ENCODE peak calls at places on chromosomes 11 and 22, in ten cellular contexts. One of them, this sample, is unnamed. For H3K27me3, the result is how much of the 10 kb centered on the place peaks cover.

GRCh38 chr11:97548280-97548679 is 1158.5 kb downstream of the JRKL start:
- DNase-seq in esophagus squamous epithelium: no peak
- DNase-seq in heart right ventricle: no peak
- DNase-seq in CD8-positive, alpha-beta memory T cell: no peak
- DNase-seq in breast epithelium: no peak
- DNase-seq in lower lobe of right lung: no peak
- DNase-seq in dorsolateral prefrontal cortex: no peak
- DNase-seq in bronchial epithelial cell: no peak
- DNase-seq in effector memory CD4-positive, alpha-beta T cell: no peak
- DNase-seq in heart left ventricle: no peak
- DNase-seq in this sample: no peak

GRCh38 chr11:64247729-64248531 is 1.2 kb upstream of the PPP1R14B start:
- DNase-seq in esophagus squamous epithelium: no peak
- DNase-seq in heart right ventricle: peak
- DNase-seq in CD8-positive, alpha-beta memory T cell: no peak
- DNase-seq in breast epithelium: no peak
- DNase-seq in lower lobe of right lung: no peak
- DNase-seq in dorsolateral prefrontal cortex: no peak
- DNase-seq in bronchial epithelial cell: no peak
- DNase-seq in effector memory CD4-positive, alpha-beta T cell: no peak
- DNase-seq in heart left ventricle: no peak
- DNase-seq in this sample: no peak

GRCh38 chr11:43951231-43951630 is 8.8 kb downstream of the C11orf96 start:
- DNase-seq in esophagus squamous epithelium: no peak
- DNase-seq in heart right ventricle: no peak
- DNase-seq in CD8-positive, alpha-beta memory T cell: no peak
- DNase-seq in breast epithelium: no peak
- DNase-seq in lower lobe of right lung: no peak
- DNase-seq in dorsolateral prefrontal cortex: no peak
- DNase-seq in bronchial epithelial cell: no peak
- DNase-seq in effector memory CD4-positive, alpha-beta T cell: no peak
- DNase-seq in heart left ventricle: no peak
- DNase-seq in this sample: no peak

GRCh38 chr11:6629892-6630631 is 10.8 kb upstream of the TPP1 start:
- DNase-seq in esophagus squamous epithelium: no peak
- DNase-seq in heart right ventricle: no peak
- DNase-seq in CD8-positive, alpha-beta memory T cell: no peak
- DNase-seq in breast epithelium: no peak
- DNase-seq in lower lobe of right lung: no peak
- DNase-seq in dorsolateral prefrontal cortex: no peak
- DNase-seq in bronchial epithelial cell: no peak
- DNase-seq in effector memory CD4-positive, alpha-beta T cell: no peak
- DNase-seq in heart left ventricle: no peak
- DNase-seq in this sample: no peak

GRCh38 chr11:113184498-113184897 is 129.9 kb upstream of the TTC12 start:
- DNase-seq in esophagus squamous epithelium: no peak
- DNase-seq in heart right ventricle: no peak
- DNase-seq in CD8-positive, alpha-beta memory T cell: no peak
- DNase-seq in breast epithelium: no peak
- DNase-seq in lower lobe of right lung: no peak
- DNase-seq in dorsolateral prefrontal cortex: no peak
- DNase-seq in bronchial epithelial cell: peak
- DNase-seq in effector memory CD4-positive, alpha-beta T cell: no peak
- DNase-seq in heart left ventricle: no peak
- DNase-seq in this sample: peak

GRCh38 chr11:80024119-80024518 is 583.3 kb upstream of the TENM4 start:
- DNase-seq in esophagus squamous epithelium: no peak
- DNase-seq in heart right ventricle: no peak
- DNase-seq in CD8-positive, alpha-beta memory T cell: no peak
- DNase-seq in breast epithelium: no peak
- DNase-seq in lower lobe of right lung: no peak
- DNase-seq in dorsolateral prefrontal cortex: no peak
- DNase-seq in bronchial epithelial cell: peak
- DNase-seq in effector memory CD4-positive, alpha-beta T cell: no peak
- DNase-seq in heart left ventricle: no peak
- DNase-seq in this sample: peak

GRCh38 chr11:77040889-77041288 is 6.7 kb downstream of the B3GNT6 start:
- DNase-seq in esophagus squamous epithelium: no peak
- DNase-seq in heart right ventricle: no peak
- DNase-seq in CD8-positive, alpha-beta memory T cell: no peak
- DNase-seq in breast epithelium: no peak
- DNase-seq in lower lobe of right lung: no peak
- DNase-seq in dorsolateral prefrontal cortex: no peak
- DNase-seq in bronchial epithelial cell: no peak
- DNase-seq in effector memory CD4-positive, alpha-beta T cell: no peak
- DNase-seq in heart left ventricle: no peak
- DNase-seq in this sample: no peak

GRCh38 chr22:23715811-23716355 is 25.1 kb downstream of the RGL4 start:
- DNase-seq in esophagus squamous epithelium: no peak
- DNase-seq in heart right ventricle: no peak
- DNase-seq in CD8-positive, alpha-beta memory T cell: no peak
- DNase-seq in breast epithelium: peak
- DNase-seq in lower lobe of right lung: no peak
- DNase-seq in dorsolateral prefrontal cortex: no peak
- DNase-seq in bronchial epithelial cell: no peak
- DNase-seq in effector memory CD4-positive, alpha-beta T cell: no peak
- DNase-seq in heart left ventricle: no peak
- DNase-seq in this sample: no peak

GRCh38 chr22:20589614-20590476 is 82.4 kb downstream of the MED15 start:
- DNase-seq in esophagus squamous epithelium: no peak
- DNase-seq in heart right ventricle: no peak
- DNase-seq in CD8-positive, alpha-beta memory T cell: no peak
- DNase-seq in breast epithelium: no peak
- DNase-seq in lower lobe of right lung: no peak
- DNase-seq in dorsolateral prefrontal cortex: no peak
- DNase-seq in bronchial epithelial cell: no peak
- DNase-seq in effector memory CD4-positive, alpha-beta T cell: no peak
- DNase-seq in heart left ventricle: peak
- DNase-seq in this sample: no peak

GRCh38 chr22:20275836-20276235 is 7.7 kb upstream of the RTN4R start:
- DNase-seq in esophagus squamous epithelium: no peak
- DNase-seq in heart right ventricle: no peak
- DNase-seq in CD8-positive, alpha-beta memory T cell: no peak
- DNase-seq in breast epithelium: no peak
- DNase-seq in lower lobe of right lung: no peak
- DNase-seq in dorsolateral prefrontal cortex: no peak
- DNase-seq in bronchial epithelial cell: no peak
- DNase-seq in effector memory CD4-positive, alpha-beta T cell: no peak
- DNase-seq in heart left ventricle: no peak
- DNase-seq in this sample: no peak

GRCh38 chr11:62851807-62852522 is 12.6 kb upstream of the WDR74 start:
- DNase-seq in esophagus squamous epithelium: no peak
- DNase-seq in heart right ventricle: no peak
- DNase-seq in CD8-positive, alpha-beta memory T cell: no peak
- DNase-seq in breast epithelium: no peak
- DNase-seq in lower lobe of right lung: no peak
- DNase-seq in dorsolateral prefrontal cortex: no peak
- DNase-seq in bronchial epithelial cell: no peak
- DNase-seq in effector memory CD4-positive, alpha-beta T cell: no peak
- DNase-seq in heart left ventricle: no peak
- DNase-seq in this sample: no peak

GRCh38 chr11:112281776-112282175 is 21.1 kb upstream of the PLET1 start:
- DNase-seq in esophagus squamous epithelium: no peak
- DNase-seq in heart right ventricle: no peak
- DNase-seq in CD8-positive, alpha-beta memory T cell: no peak
- DNase-seq in breast epithelium: no peak
- DNase-seq in lower lobe of right lung: no peak
- DNase-seq in dorsolateral prefrontal cortex: no peak
- DNase-seq in bronchial epithelial cell: no peak
- DNase-seq in effector memory CD4-positive, alpha-beta T cell: no peak
- DNase-seq in heart left ventricle: no peak
- DNase-seq in this sample: no peak

GRCh38 chr11:92671081-92671480 is 298.4 kb upstream of the MTNR1B start:
- DNase-seq in esophagus squamous epithelium: no peak
- DNase-seq in heart right ventricle: no peak
- DNase-seq in CD8-positive, alpha-beta memory T cell: no peak
- DNase-seq in breast epithelium: no peak
- DNase-seq in lower lobe of right lung: no peak
- DNase-seq in dorsolateral prefrontal cortex: no peak
- DNase-seq in bronchial epithelial cell: peak
- DNase-seq in effector memory CD4-positive, alpha-beta T cell: no peak
- DNase-seq in heart left ventricle: no peak
- DNase-seq in this sample: no peak

GRCh38 chr11:20337526-20338154 is 25.9 kb upstream of the HTATIP2 start:
- DNase-seq in esophagus squamous epithelium: no peak
- DNase-seq in heart right ventricle: no peak
- DNase-seq in CD8-positive, alpha-beta memory T cell: no peak
- DNase-seq in breast epithelium: no peak
- DNase-seq in lower lobe of right lung: no peak
- DNase-seq in dorsolateral prefrontal cortex: no peak
- DNase-seq in bronchial epithelial cell: peak
- DNase-seq in effector memory CD4-positive, alpha-beta T cell: no peak
- DNase-seq in heart left ventricle: no peak
- DNase-seq in this sample: no peak

GRCh38 chr22:35921777-35922176 is 106.8 kb downstream of the RBFOX2 start:
- DNase-seq in esophagus squamous epithelium: no peak
- DNase-seq in heart right ventricle: no peak
- DNase-seq in CD8-positive, alpha-beta memory T cell: peak
- DNase-seq in breast epithelium: no peak
- DNase-seq in lower lobe of right lung: no peak
- DNase-seq in dorsolateral prefrontal cortex: no peak
- DNase-seq in bronchial epithelial cell: peak
- DNase-seq in effector memory CD4-positive, alpha-beta T cell: peak
- DNase-seq in heart left ventricle: peak
- DNase-seq in this sample: peak

GRCh38 chr11:19905280-19905853 is 192.7 kb downstream of the NAV2 start:
- DNase-seq in esophagus squamous epithelium: no peak
- DNase-seq in heart right ventricle: no peak
- DNase-seq in CD8-positive, alpha-beta memory T cell: no peak
- DNase-seq in breast epithelium: no peak
- DNase-seq in lower lobe of right lung: no peak
- DNase-seq in dorsolateral prefrontal cortex: no peak
- DNase-seq in bronchial epithelial cell: peak
- DNase-seq in effector memory CD4-positive, alpha-beta T cell: no peak
- DNase-seq in heart left ventricle: no peak
- DNase-seq in this sample: no peak

GRCh38 chr11:65900899-65901180 is 652 bp upstream of the FOSL1 start:
- DNase-seq in esophagus squamous epithelium: no peak
- DNase-seq in heart right ventricle: no peak
- DNase-seq in CD8-positive, alpha-beta memory T cell: no peak
- DNase-seq in breast epithelium: no peak
- DNase-seq in lower lobe of right lung: no peak
- DNase-seq in dorsolateral prefrontal cortex: no peak
- DNase-seq in bronchial epithelial cell: no peak
- DNase-seq in effector memory CD4-positive, alpha-beta T cell: no peak
- DNase-seq in heart left ventricle: no peak
- DNase-seq in this sample: no peak
- H3K27me3 ChIP-seq in esophagus squamous epithelium: under half
- H3K27me3 ChIP-seq in heart right ventricle: under half
- H3K27me3 ChIP-seq in CD8-positive, alpha-beta memory T cell: under half
- H3K27me3 ChIP-seq in breast epithelium: under half
- H3K27me3 ChIP-seq in lower lobe of right lung: under half
- H3K27me3 ChIP-seq in dorsolateral prefrontal cortex: under half
- H3K27me3 ChIP-seq in bronchial epithelial cell: under half
- H3K27me3 ChIP-seq in effector memory CD4-positive, alpha-beta T cell: under half
- H3K27me3 ChIP-seq in heart left ventricle: under half
- H3K27me3 ChIP-seq in this sample: under half

DNA sequence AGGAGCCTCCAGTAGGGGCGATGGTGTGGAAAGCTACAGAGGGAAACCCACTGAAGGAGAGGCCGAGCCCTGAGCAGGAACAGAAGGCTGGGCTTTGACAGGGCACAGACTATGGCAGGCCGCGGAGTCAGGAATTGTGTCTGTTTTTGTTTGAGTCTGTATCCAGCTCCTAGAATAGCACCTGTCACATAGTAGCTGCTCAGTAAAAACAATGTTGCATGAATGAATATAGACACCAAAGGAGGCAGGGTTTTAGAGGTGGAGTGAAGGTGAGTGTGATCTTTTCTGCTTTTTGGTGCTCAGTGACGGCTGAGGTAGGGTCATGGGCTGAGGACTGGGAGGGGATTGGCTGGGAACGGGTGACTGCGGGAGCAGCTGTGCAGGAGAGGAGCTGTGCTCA is 18.5 kb upstream of the APOBEC3A start:
- DNase-seq in esophagus squamous epithelium: no peak
- DNase-seq in heart right ventricle: no peak
- DNase-seq in CD8-positive, alpha-beta memory T cell: no peak
- DNase-seq in breast epithelium: no peak
- DNase-seq in lower lobe of right lung: no peak
- DNase-seq in dorsolateral prefrontal cortex: no peak
- DNase-seq in bronchial epithelial cell: no peak
- DNase-seq in effector memory CD4-positive, alpha-beta T cell: no peak
- DNase-seq in heart left ventricle: no peak
- DNase-seq in this sample: no peak
- H3K27me3 ChIP-seq in esophagus squamous epithelium: under half
- H3K27me3 ChIP-seq in heart right ventricle: under half
- H3K27me3 ChIP-seq in CD8-positive, alpha-beta memory T cell: under half
- H3K27me3 ChIP-seq in breast epithelium: under half
- H3K27me3 ChIP-seq in lower lobe of right lung: under half
- H3K27me3 ChIP-seq in dorsolateral prefrontal cortex: under half
- H3K27me3 ChIP-seq in bronchial epithelial cell: under half
- H3K27me3 ChIP-seq in effector memory CD4-positive, alpha-beta T cell: under half
- H3K27me3 ChIP-seq in heart left ventricle: under half
- H3K27me3 ChIP-seq in this sample: half or more

DNA sequence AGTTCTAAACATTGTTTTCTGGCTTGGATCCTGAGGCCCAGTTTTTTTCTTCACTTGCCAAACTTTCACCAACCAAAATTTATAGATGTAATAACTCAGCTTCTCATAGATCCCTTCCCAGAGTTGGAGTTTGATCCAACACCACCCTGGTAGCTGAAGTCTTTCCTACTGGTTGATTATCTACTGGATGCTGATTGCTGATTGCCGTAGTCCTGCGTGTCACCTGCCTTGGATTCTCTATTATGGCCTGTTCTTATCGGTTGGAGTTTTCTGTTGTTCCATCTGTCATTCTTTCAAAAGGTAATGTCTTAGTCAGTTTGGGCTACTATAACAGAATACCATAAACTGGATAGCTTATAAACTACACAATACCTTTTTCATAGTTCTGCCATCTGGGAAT is 17.3 kb upstream of the OR6X1 start:
- DNase-seq in esophagus squamous epithelium: no peak
- DNase-seq in heart right ventricle: no peak
- DNase-seq in CD8-positive, alpha-beta memory T cell: no peak
- DNase-seq in breast epithelium: no peak
- DNase-seq in lower lobe of right lung: no peak
- DNase-seq in dorsolateral prefrontal cortex: no peak
- DNase-seq in bronchial epithelial cell: no peak
- DNase-seq in effector memory CD4-positive, alpha-beta T cell: no peak
- DNase-seq in heart left ventricle: no peak
- DNase-seq in this sample: no peak
- H3K27me3 ChIP-seq in esophagus squamous epithelium: under half
- H3K27me3 ChIP-seq in heart right ventricle: under half
- H3K27me3 ChIP-seq in CD8-positive, alpha-beta memory T cell: under half
- H3K27me3 ChIP-seq in breast epithelium: under half
- H3K27me3 ChIP-seq in lower lobe of right lung: under half
- H3K27me3 ChIP-seq in dorsolateral prefrontal cortex: under half
- H3K27me3 ChIP-seq in bronchial epithelial cell: under half
- H3K27me3 ChIP-seq in effector memory CD4-positive, alpha-beta T cell: under half
- H3K27me3 ChIP-seq in heart left ventricle: under half
- H3K27me3 ChIP-seq in this sample: under half

DNA sequence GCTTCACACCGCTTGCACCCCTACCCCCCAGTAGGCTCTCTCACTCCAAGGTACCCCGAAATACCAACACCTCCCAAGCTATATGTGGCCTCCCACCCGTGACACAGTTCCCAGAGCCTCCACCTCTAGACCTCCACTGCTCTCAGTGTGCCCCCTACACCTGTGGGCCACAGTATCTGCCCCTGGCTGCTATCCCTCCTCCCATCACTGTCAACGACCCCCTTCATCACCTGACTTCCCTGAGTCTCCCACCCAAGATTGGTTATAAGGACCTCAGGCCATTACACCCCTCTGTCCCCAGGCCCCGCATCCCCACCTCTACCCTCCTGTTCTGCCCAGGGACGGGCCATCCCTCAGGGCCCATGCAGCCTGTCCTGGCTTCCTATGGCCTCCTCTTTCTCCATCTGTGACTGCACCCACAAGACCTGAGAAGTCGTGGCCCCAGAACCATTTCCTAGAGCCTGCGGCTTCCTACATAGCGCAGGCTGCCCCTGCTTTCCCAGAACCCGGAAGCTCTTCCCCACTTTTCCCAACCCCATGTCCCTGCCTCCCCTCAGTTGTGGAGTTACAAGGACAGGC is 734 bp downstream of the ACR start:
- DNase-seq in esophagus squamous epithelium: no peak
- DNase-seq in heart right ventricle: no peak
- DNase-seq in CD8-positive, alpha-beta memory T cell: no peak
- DNase-seq in breast epithelium: no peak
- DNase-seq in lower lobe of right lung: no peak
- DNase-seq in dorsolateral prefrontal cortex: no peak
- DNase-seq in bronchial epithelial cell: no peak
- DNase-seq in effector memory CD4-positive, alpha-beta T cell: no peak
- DNase-seq in heart left ventricle: no peak
- DNase-seq in this sample: no peak
- H3K27me3 ChIP-seq in esophagus squamous epithelium: under half
- H3K27me3 ChIP-seq in heart right ventricle: under half
- H3K27me3 ChIP-seq in CD8-positive, alpha-beta memory T cell: under half
- H3K27me3 ChIP-seq in breast epithelium: under half
- H3K27me3 ChIP-seq in lower lobe of right lung: under half
- H3K27me3 ChIP-seq in dorsolateral prefrontal cortex: under half
- H3K27me3 ChIP-seq in bronchial epithelial cell: under half
- H3K27me3 ChIP-seq in effector memory CD4-positive, alpha-beta T cell: under half
- H3K27me3 ChIP-seq in heart left ventricle: under half
- H3K27me3 ChIP-seq in this sample: under half

This sample was measured in foreskin keratinocyte.